ENCODE peak calls at places on chromosomes 2 and 18, in five cellular contexts. G is AG10803, E is cardiac fibroblast, W is T follicular helper cell, X is cardiac muscle cell. B is an unnamed sample.
A peak's percentile ranks its signal among the peaks of the same experiment; 100 is the strongest.

GRCh38 chr18:5868218-5868904 is 27.0 kb downstream of the TMEM200C start:
- DNase-seq in E (peak; percentile 92), G (peak; percentile 82), X (peak; percentile 94), W (no peak), B (peak; percentile 21)

GRCh38 chr2:212940816-212941215 is 210.6 kb downstream of the IKZF2 start:
- DNase-seq in E (peak; percentile 70), G (peak; percentile 44), W (no peak), X (peak; percentile 81), B (no peak)

GRCh38 chr2:174444761-174445160 is 42.1 kb downstream of the GPR155 start:
- DNase-seq in X (no peak), E (no peak), G (no peak), W (no peak), B (no peak)

GRCh38 chr2:215921884-215922283 is 91.5 kb downstream of the MREG start:
- DNase-seq in W (no peak), E (peak; percentile 90), G (peak; percentile 83), X (peak; percentile 15), B (no peak)

GRCh38 chr2:2324119-2324518 is 7.0 kb downstream of the MYT1L start:
- DNase-seq in G (no peak), X (no peak), W (no peak), E (no peak), B (no peak)

GRCh38 chr2:147076634-147077033 is 768.2 kb upstream of the ACVR2A start:
- DNase-seq in E (peak; percentile 44), X (no peak), G (peak; percentile 69), W (no peak), B (no peak)

GRCh38 chr2:95060446-95061118 is 35.1 kb downstream of the MAL start:
- DNase-seq in E (no peak), X (no peak), G (no peak), W (no peak), B (no peak)

GRCh38 chr18:48680871-48681270 is 142.0 kb downstream of the CTIF start:
- DNase-seq in G (no peak), W (no peak), E (peak; percentile 59), X (no peak), B (no peak)

GRCh38 chr18:23994361-23994902 is 20.1 kb upstream of the TTC39C start:
- DNase-seq in E (peak; percentile 76), G (peak; percentile 83), X (no peak), W (peak; percentile 36), B (peak; percentile 58)

GRCh38 chr2:54429055-54429454 is 27.1 kb upstream of the SPTBN1 start:
- DNase-seq in E (peak; percentile 85), W (no peak), G (peak; percentile 81), X (no peak), B (peak; percentile 47)

GRCh38 chr2:238243496-238244076 is 3.7 kb upstream of the HES6 start:
- DNase-seq in W (no peak), G (no peak), X (no peak), E (no peak), B (no peak)

GRCh38 chr2:57864926-57865325 is 181.7 kb upstream of the VRK2 start:
- DNase-seq in E (no peak), W (no peak), X (no peak), G (no peak), B (no peak)

GRCh38 chr2:20573611-20574422 is 77.1 kb downstream of the HS1BP3 start:
- DNase-seq in G (peak; percentile 84), X (no peak), E (peak; percentile 86), W (no peak), B (no peak)

GRCh38 chr18:34773961-34774754 is 64.1 kb downstream of the DTNA start:
- DNase-seq in G (peak; percentile 56), X (no peak), W (no peak), E (peak; percentile 44), B (peak; percentile 17)

GRCh38 chr18:50089702-50090101 is 105.2 kb downstream of the MYO5B start:
- DNase-seq in E (no peak), G (no peak), W (no peak), X (no peak), B (no peak)

GRCh38 chr2:54773838-54774237 is 50.4 kb downstream of the EML6 start:
- DNase-seq in X (no peak), G (no peak), E (peak; percentile 14), W (no peak), B (no peak)

GRCh38 chr2:28750316-28751101 is 1.1 kb upstream of the PPP1CB start:
- DNase-seq in X (peak; percentile 8), G (peak; percentile 40), E (peak; percentile 62), W (peak; percentile 17), B (no peak)

GRCh38 chr18:26327062-26327461 is 100.8 kb downstream of the TAF4B start:
- DNase-seq in E (no peak), X (no peak), W (no peak), G (no peak), B (no peak)

GRCh38 chr2:28592481-28592880 is 96.6 kb downstream of the PLB1 start:
- DNase-seq in W (no peak), E (no peak), G (no peak), X (no peak), B (no peak)

GRCh38 chr2:238696786-238697185 is 151.1 kb upstream of the TWIST2 start:
- DNase-seq in W (no peak), E (no peak), G (no peak), X (no peak), B (no peak)

GRCh38 chr2:68436270-68436669 is 30.8 kb downstream of the FBXO48 start:
- DNase-seq in G (peak; percentile 9), W (no peak), X (no peak), E (no peak), B (no peak)

GRCh38 chr2:207692206-207693065 is 19.0 kb upstream of the CCNYL1 start:
- DNase-seq in E (peak; percentile 32), X (peak; percentile 51), G (peak; percentile 24), W (peak; percentile 19), B (no peak)

GRCh38 chr2:48365476-48365875 is 164.5 kb upstream of the STON1 start:
- DNase-seq in X (no peak), W (no peak), G (no peak), E (no peak), B (no peak)